ENCODE peak calls at places on chromosomes 1 and 21, in eight cellular contexts. I is colonic mucosa; H is stimulated activated CD4-positive, alpha-beta T cell treated with anti-CD3 and anti-CD28 coated beads, Interleukin-1b, Interleukin-23, amount 100 ng/mL, for 1 hour; M is transverse colon; F is NCI-H1092; J is neural crest cell; X is MM.1S; L is iPS-NIHi11. Z is an unnamed sample.

GRCh38 chr21:27164208-27165172 is 197.6 kb upstream of the ADAMTS5 start:
- DNase-seq in J (no peak), M (no peak), H (no peak), F (no peak), L (no peak), I (no peak), X (no peak), Z (no peak)

GRCh38 chr1:209620484-209620879 is 31.7 kb downstream of the LAMB3 start:
- DNase-seq in I (no peak), M (no peak), J (no peak), X (no peak), L (no peak), F (no peak), H (no peak), Z (no peak)

GRCh38 chr1:209688746-209689234 is 13.6 kb downstream of the G0S2 start:
- DNase-seq in X (no peak), J (no peak), M (no peak), F (no peak), H (no peak), I (no peak), L (no peak), Z (no peak)

GRCh38 chr1:118185083-118185899 is at the start of gene SPAG17:
- DNase-seq in J (peak), M (peak), X (no peak), L (peak), H (no peak), I (peak), F (no peak), Z (peak)

GRCh38 chr1:152410028-152410427 is 4.0 kb downstream of the CRNN start:
- DNase-seq in F (no peak), I (no peak), M (no peak), X (no peak), J (no peak), H (no peak), L (no peak), Z (no peak)

GRCh38 chr1:19747741-19748140 is 52.0 kb downstream of the TMCO4 start:
- DNase-seq in M (no peak), H (no peak), L (no peak), J (no peak), F (no peak), X (no peak), I (no peak), Z (no peak)

GRCh38 chr1:113255728-113256347 is 134.5 kb upstream of the MAGI3 start:
- DNase-seq in I (peak), H (no peak), X (no peak), J (no peak), L (peak), M (peak), F (no peak), Z (no peak)

GRCh38 chr1:26981146-26981846 is 12.2 kb upstream of the TRNP1 start:
- DNase-seq in H (no peak), X (no peak), M (no peak), L (no peak), F (no peak), I (no peak), J (no peak), Z (no peak)

GRCh38 chr1:235507623-235508022 is 3.4 kb upstream of the B3GALNT2 start:
- DNase-seq in X (no peak), H (no peak), I (no peak), J (no peak), F (no peak), M (no peak), L (no peak), Z (no peak)

GRCh38 chr1:38728176-38728908 is 131.2 kb downstream of the RRAGC start:
- DNase-seq in X (no peak), I (peak), L (no peak), M (peak), H (no peak), F (peak), J (no peak), Z (peak)

GRCh38 chr21:16302851-16303282 is 573.1 kb downstream of the USP25 start:
- DNase-seq in I (no peak), X (no peak), H (no peak), J (no peak), L (no peak), F (no peak), M (no peak), Z (no peak)

GRCh38 chr1:229624906-229625871 is 733 bp downstream of the TAF5L start:
- DNase-seq in L (peak), X (peak), F (peak), J (peak), I (peak), H (peak), M (peak), Z (peak)

GRCh38 chr21:16117851-16118592 is 388.2 kb downstream of the USP25 start:
- DNase-seq in H (no peak), I (no peak), L (no peak), F (no peak), M (no peak), X (no peak), J (no peak), Z (no peak)

GRCh38 chr21:44532165-44532564 is 7.8 kb downstream of the KRTAP10-1 start:
- DNase-seq in F (no peak), J (no peak), H (no peak), I (no peak), X (no peak), M (peak), L (no peak), Z (no peak)

Z was measured in glutamatergic neuron.